ENCODE peak calls at places on chromosomes 5 and 9, in seven cellular contexts. G is IMR-90, Q is SK-N-SH, F is HepG2, V is K562, E is GM12878, D is H1. T is an unnamed sample.

GRCh38 chr5:133664422-133664821 is 52.1 kb upstream of the FSTL4 start:
- DNase-seq in F (no peak), Q (no peak), G (peak; percentile 1), V (no peak), E (no peak), D (peak; percentile 14), T (peak; percentile 86)

GRCh38 chr9:132114102-132114707 is 34.5 kb upstream of the MED27 start:
- DNase-seq in G (peak; percentile 60), D (peak; percentile 93), E (no peak), Q (no peak), F (peak; percentile 40), V (peak; percentile 71), T (peak; percentile 59)

GRCh38 chr5:107404595-107405366 is 266.0 kb downstream of the EFNA5 start:
- DNase-seq in D (no peak), Q (no peak), G (no peak), V (no peak), F (no peak), E (no peak), T (no peak)

GRCh38 chr9:75169623-75170022 is 81.3 kb downstream of the OSTF1 start:
- DNase-seq in G (no peak), Q (no peak), V (peak; percentile 10), E (no peak), D (no peak), F (no peak), T (no peak)

GRCh38 chr5:66882592-66883227 is 286.5 kb downstream of the MAST4 start:
- DNase-seq in Q (no peak), E (no peak), F (no peak), V (peak; percentile 5), D (no peak), G (peak; percentile 72), T (peak; percentile 92)

GRCh38 chr5:1789838-1790462 is 9.7 kb downstream of the MRPL36 start:
- DNase-seq in G (peak; percentile 96), Q (no peak), V (no peak), F (no peak), E (no peak), D (no peak), T (no peak)

GRCh38 chr5:72477176-72477575 is 30.0 kb downstream of the ZNF366 start:
- DNase-seq in Q (no peak), D (no peak), V (no peak), E (no peak), F (no peak), G (no peak), T (no peak)

GRCh38 chr5:9799601-9800000 is 169.4 kb upstream of the TAS2R1 start:
- DNase-seq in E (no peak), F (no peak), G (no peak), Q (no peak), D (no peak), V (no peak), T (no peak)

GRCh38 chr9:135443811-135444470 is 35.6 kb upstream of the PPP1R26 start:
- DNase-seq in F (no peak), V (peak; percentile 24), E (no peak), D (no peak), G (no peak), Q (no peak), T (no peak)

GRCh38 chr5:66966439-66966838 is 230.2 kb downstream of the CD180 start:
- DNase-seq in D (no peak), E (no peak), Q (no peak), V (no peak), F (no peak), G (no peak), T (no peak)

GRCh38 chr5:180590543-180591248 is 603 bp downstream of the SCGB3A1 start:
- DNase-seq in F (no peak), V (no peak), G (no peak), D (peak; percentile 72), Q (peak; percentile 48), E (no peak), T (no peak)

GRCh38 chr9:87713278-87713989 is 12.5 kb upstream of the CTSL start:
- DNase-seq in V (peak; percentile 89), Q (no peak), F (peak; percentile 62), D (no peak), E (no peak), G (peak; percentile 99), T (peak; percentile 89)

GRCh38 chr5:52743529-52743928 is 44.2 kb upstream of the ITGA1 start:
- DNase-seq in G (no peak), F (no peak), V (no peak), D (no peak), Q (no peak), E (no peak), T (no peak)

GRCh38 chr9:38068616-38068865 is 486 bp downstream of the SHB start:
- DNase-seq in V (peak; percentile 78), G (peak; percentile 59), F (no peak), D (no peak), Q (peak; percentile 76), E (no peak), T (no peak)

GRCh38 chr5:129384736-129385135 is 75.4 kb upstream of the ADAMTS19 start:
- DNase-seq in F (no peak), G (no peak), E (no peak), Q (no peak), D (no peak), V (no peak), T (no peak)

GRCh38 chr5:150341331-150341730 is 16.2 kb upstream of the TCOF1 start:
- DNase-seq in V (no peak), E (no peak), D (no peak), Q (no peak), G (no peak), F (no peak), T (no peak)

GRCh38 chr5:157541452-157542118 is 34.0 kb downstream of the ADAM19 start:
- DNase-seq in F (no peak), Q (no peak), E (no peak), V (no peak), G (no peak), D (no peak), T (no peak)

GRCh38 chr9:18457498-18457897 is 16.5 kb upstream of the ADAMTSL1 start:
- DNase-seq in V (no peak), F (no peak), E (no peak), G (peak; percentile 42), Q (no peak), D (no peak), T (no peak)
- TF ChIP-seq USF2 in V (no peak), F (no peak), E (no peak), G (no peak), Q (no peak), D (no peak), T (no peak)

GRCh38 chr5:132221781-132222648 is 5.6 kb downstream of the P4HA2 start:
- DNase-seq in V (no peak), G (peak; percentile 87), F (no peak), Q (no peak), D (no peak), E (no peak), T (no peak)

GRCh38 chr5:132218321-132218720 is 9.3 kb downstream of the P4HA2 start:
- DNase-seq in E (no peak), Q (no peak), D (no peak), G (no peak), F (no peak), V (no peak), T (no peak)

GRCh38 chr5:132219289-132219970 is 8.2 kb downstream of the P4HA2 start:
- DNase-seq in G (no peak), E (no peak), Q (no peak), F (no peak), D (no peak), V (no peak), T (no peak)

GRCh38 chr5:132219981-132220380 is 7.7 kb downstream of the P4HA2 start:
- DNase-seq in F (no peak), E (no peak), Q (no peak), V (no peak), G (no peak), D (no peak), T (no peak)

GRCh38 chr5:132220476-132220875 is 7.2 kb downstream of the P4HA2 start:
- DNase-seq in G (peak; percentile 10), V (no peak), E (no peak), F (no peak), Q (no peak), D (no peak), T (no peak)
- H3K9me3 ChIP-seq in G (no peaks in the 10 kb centered on the region), V (no peaks in the 10 kb centered on the region), E (no peaks in the 10 kb centered on the region), F (no peaks in the 10 kb centered on the region), Q (no peaks in the 10 kb centered on the region), D (no peaks in the 10 kb centered on the region), T (no peaks in the 10 kb centered on the region)

GRCh38 chr9:21590058-21590996 is 108.2 kb upstream of the IFNE start:
- DNase-seq in V (no peak), D (no peak), E (no peak), Q (no peak), G (peak; percentile 48), F (no peak), T (no peak)

GRCh38 chr9:21585756-21586752 is 103.9 kb upstream of the IFNE start:
- DNase-seq in Q (no peak), V (no peak), E (no peak), G (no peak), F (no peak), D (no peak), T (no peak)

GRCh38 chr9:21592063-21592338 is 109.9 kb upstream of the IFNE start:
- DNase-seq in G (no peak), Q (no peak), F (no peak), D (no peak), V (no peak), E (no peak), T (no peak)

GRCh38 chr9:21591221-21592062 is 109.3 kb upstream of the IFNE start:
- DNase-seq in E (no peak), V (no peak), Q (no peak), F (peak; percentile 14), D (no peak), G (peak; percentile 99), T (peak; percentile 74)

GRCh38 chr9:21589344-21590056 is 107.4 kb upstream of the IFNE start:
- DNase-seq in E (no peak), F (no peak), D (no peak), Q (no peak), V (no peak), G (no peak), T (peak; percentile 75)
- H3K27ac ChIP-seq in E (no peak overlapping the region), F (no peak overlapping the region), D (no peak overlapping the region), Q (no peak overlapping the region), V (no peak overlapping the region), G (no peak overlapping the region), T (peak overlapping the region; percentile 91)

GRCh38 chr5:177596775-177597238 is 3.1 kb upstream of the B4GALT7 start:
- DNase-seq in Q (no peak), E (no peak), F (no peak), G (no peak), D (no peak), V (no peak), T (no peak)

GRCh38 chr5:177600458-177601018 is 606 bp downstream of the B4GALT7 start:
- DNase-seq in F (no peak), D (no peak), G (peak; percentile 54), V (no peak), Q (no peak), E (no peak), T (no peak)

GRCh38 chr5:177595991-177596774 is 3.7 kb upstream of the B4GALT7 start:
- DNase-seq in Q (no peak), G (no peak), F (no peak), V (no peak), D (no peak), E (no peak), T (no peak)

GRCh38 chr5:177601126-177601525 is 1.2 kb downstream of the B4GALT7 start:
- DNase-seq in E (no peak), V (no peak), F (no peak), Q (no peak), G (no peak), D (no peak), T (no peak)

DNA sequence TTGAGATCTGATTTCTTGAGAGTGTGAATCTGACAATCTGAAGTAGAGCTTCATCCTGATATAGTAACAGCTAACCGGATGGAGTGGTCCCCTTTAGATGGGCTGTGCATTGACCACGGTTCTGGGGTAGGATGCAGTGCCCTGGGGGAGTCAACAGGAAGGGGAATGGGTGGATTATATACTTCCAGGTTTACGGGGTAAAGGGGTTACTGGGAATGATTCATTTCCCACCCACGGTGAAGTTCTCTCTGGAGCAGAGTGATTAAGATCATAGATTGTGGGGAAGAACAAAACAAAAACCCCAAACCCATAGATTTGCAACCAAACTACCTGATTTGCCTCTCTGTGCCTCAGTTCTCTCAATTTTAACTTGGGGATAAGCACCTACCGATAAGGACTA is 1.5 kb upstream of the B4GALT7 start:
- DNase-seq in E (no peak), D (no peak), V (no peak), F (no peak), Q (no peak), G (no peak), T (no peak)
- TF ChIP-seq USF2 in E (no peak), D (no peak), V (no peak), F (no peak), Q (no peak), G (no peak), T (no peak)